ENCODE peak calls at places on chromosome 16, in seven cellular contexts. One of them, this sample, is unnamed.
A peak's percentile ranks its signal among the peaks of the same experiment; 100 is the strongest.

GRCh38 chr16:68951991-68952877 is 108.9 kb downstream of the TANGO6 start:
- DNase-seq in stomach: no peak
- DNase-seq in suprapubic skin: no peak
- DNase-seq in HCT116: peak; percentile 69
- DNase-seq in transverse colon: no peak
- DNase-seq in endothelial cell of umbilical vein: peak; percentile 29
- DNase-seq in vagina: no peak
- DNase-seq in this sample: no peak

GRCh38 chr16:53754938-53755910 is 51.3 kb downstream of the FTO start:
- DNase-seq in stomach: peak; percentile 65
- DNase-seq in suprapubic skin: peak; percentile 76
- DNase-seq in HCT116: no peak
- DNase-seq in transverse colon: peak; percentile 78
- DNase-seq in endothelial cell of umbilical vein: no peak
- DNase-seq in vagina: no peak
- DNase-seq in this sample: no peak

GRCh38 chr16:74019608-74020007 is 277.0 kb upstream of the PSMD7 start:
- DNase-seq in stomach: no peak
- DNase-seq in suprapubic skin: no peak
- DNase-seq in HCT116: no peak
- DNase-seq in transverse colon: no peak
- DNase-seq in endothelial cell of umbilical vein: no peak
- DNase-seq in vagina: no peak
- DNase-seq in this sample: no peak

GRCh38 chr16:8943001-8943763 is 20.5 kb downstream of the USP7 start:
- DNase-seq in stomach: no peak
- DNase-seq in suprapubic skin: no peak
- DNase-seq in HCT116: no peak
- DNase-seq in transverse colon: no peak
- DNase-seq in endothelial cell of umbilical vein: no peak
- DNase-seq in vagina: no peak
- DNase-seq in this sample: no peak

GRCh38 chr16:23131841-23132576 is 17.2 kb downstream of the USP31 start:
- DNase-seq in stomach: no peak
- DNase-seq in suprapubic skin: no peak
- DNase-seq in HCT116: no peak
- DNase-seq in transverse colon: no peak
- DNase-seq in endothelial cell of umbilical vein: peak; percentile 96
- DNase-seq in vagina: no peak
- DNase-seq in this sample: no peak

GRCh38 chr16:77499373-77500285 is 64.8 kb upstream of the ADAMTS18 start:
- DNase-seq in stomach: no peak
- DNase-seq in suprapubic skin: peak; percentile 60
- DNase-seq in HCT116: no peak
- DNase-seq in transverse colon: peak; percentile 8
- DNase-seq in endothelial cell of umbilical vein: peak; percentile 91
- DNase-seq in vagina: no peak
- DNase-seq in this sample: no peak

GRCh38 chr16:51408357-51408756 is 257.3 kb upstream of the SALL1 start:
- DNase-seq in stomach: no peak
- DNase-seq in suprapubic skin: no peak
- DNase-seq in HCT116: no peak
- DNase-seq in transverse colon: no peak
- DNase-seq in endothelial cell of umbilical vein: peak; percentile 3
- DNase-seq in vagina: no peak
- DNase-seq in this sample: no peak

GRCh38 chr16:70156207-70156978 is 17.2 kb upstream of the CLEC18C start:
- DNase-seq in stomach: no peak
- DNase-seq in suprapubic skin: peak; percentile 56
- DNase-seq in HCT116: no peak
- DNase-seq in transverse colon: no peak
- DNase-seq in endothelial cell of umbilical vein: peak; percentile 2
- DNase-seq in vagina: no peak
- DNase-seq in this sample: no peak

GRCh38 chr16:25151996-25152395 is 40.5 kb downstream of the LCMT1 start:
- DNase-seq in stomach: no peak
- DNase-seq in suprapubic skin: no peak
- DNase-seq in HCT116: peak; percentile 87
- DNase-seq in transverse colon: no peak
- DNase-seq in endothelial cell of umbilical vein: no peak
- DNase-seq in vagina: no peak
- DNase-seq in this sample: no peak

GRCh38 chr16:85369741-85370528 is 243.2 kb upstream of the GSE1 start:
- DNase-seq in stomach: peak; percentile 73
- DNase-seq in suprapubic skin: no peak
- DNase-seq in HCT116: no peak
- DNase-seq in transverse colon: peak; percentile 76
- DNase-seq in endothelial cell of umbilical vein: no peak
- DNase-seq in vagina: no peak
- DNase-seq in this sample: no peak

GRCh38 chr16:57462209-57462977 is at the start of gene POLR2C:
- DNase-seq in stomach: peak; percentile 92
- DNase-seq in suprapubic skin: peak; percentile 90
- DNase-seq in HCT116: peak; percentile 72
- DNase-seq in transverse colon: peak; percentile 92
- DNase-seq in endothelial cell of umbilical vein: peak; percentile 87
- DNase-seq in vagina: no peak
- DNase-seq in this sample: peak; percentile 78

GRCh38 chr16:89670496-89671431 is 13.1 kb downstream of the SPATA33 start:
- DNase-seq in stomach: no peak
- DNase-seq in suprapubic skin: no peak
- DNase-seq in HCT116: no peak
- DNase-seq in transverse colon: no peak
- DNase-seq in endothelial cell of umbilical vein: peak; percentile 16
- DNase-seq in vagina: no peak
- DNase-seq in this sample: no peak

GRCh38 chr16:4882633-4883285 is 35.5 kb downstream of the UBN1 start:
- DNase-seq in stomach: peak; percentile 69
- DNase-seq in suprapubic skin: no peak
- DNase-seq in HCT116: peak; percentile 92
- DNase-seq in transverse colon: no peak
- DNase-seq in endothelial cell of umbilical vein: no peak
- DNase-seq in vagina: no peak
- DNase-seq in this sample: peak; percentile 62

GRCh38 chr16:2952679-2953078 is 11.4 kb upstream of the KREMEN2 start:
- DNase-seq in stomach: no peak
- DNase-seq in suprapubic skin: no peak
- DNase-seq in HCT116: no peak
- DNase-seq in transverse colon: no peak
- DNase-seq in endothelial cell of umbilical vein: no peak
- DNase-seq in vagina: no peak
- DNase-seq in this sample: no peak

GRCh38 chr16:20774703-20775362 is 11.0 kb downstream of the ACSM3 start:
- DNase-seq in stomach: peak; percentile 85
- DNase-seq in suprapubic skin: no peak
- DNase-seq in HCT116: peak; percentile 68
- DNase-seq in transverse colon: peak; percentile 68
- DNase-seq in endothelial cell of umbilical vein: peak; percentile 70
- DNase-seq in vagina: no peak
- DNase-seq in this sample: peak; percentile 63

GRCh38 chr16:5581963-5582362 is 484.4 kb upstream of the EEF2KMT start:
- DNase-seq in stomach: no peak
- DNase-seq in suprapubic skin: no peak
- DNase-seq in HCT116: no peak
- DNase-seq in transverse colon: no peak
- DNase-seq in endothelial cell of umbilical vein: no peak
- DNase-seq in vagina: no peak
- DNase-seq in this sample: no peak

GRCh38 chr16:65572156-65572555 is 450.3 kb upstream of the CDH11 start:
- DNase-seq in stomach: no peak
- DNase-seq in suprapubic skin: no peak
- DNase-seq in HCT116: no peak
- DNase-seq in transverse colon: no peak
- DNase-seq in endothelial cell of umbilical vein: peak; percentile 53
- DNase-seq in vagina: no peak
- DNase-seq in this sample: no peak

GRCh38 chr16:68382296-68382718 is 66.0 kb downstream of the SMPD3 start:
- DNase-seq in stomach: peak; percentile 51
- DNase-seq in suprapubic skin: no peak
- DNase-seq in HCT116: no peak
- DNase-seq in transverse colon: peak; percentile 87
- DNase-seq in endothelial cell of umbilical vein: no peak
- DNase-seq in vagina: no peak
- DNase-seq in this sample: no peak

GRCh38 chr16:49487746-49488145 is 114.1 kb downstream of the C16orf78 start:
- DNase-seq in stomach: no peak
- DNase-seq in suprapubic skin: peak; percentile 25
- DNase-seq in HCT116: no peak
- DNase-seq in transverse colon: peak; percentile 6
- DNase-seq in endothelial cell of umbilical vein: no peak
- DNase-seq in vagina: no peak
- DNase-seq in this sample: no peak

GRCh38 chr16:89471225-89471624 is 19.1 kb downstream of the ANKRD11 start:
- DNase-seq in stomach: no peak
- DNase-seq in suprapubic skin: no peak
- DNase-seq in HCT116: no peak
- DNase-seq in transverse colon: no peak
- DNase-seq in endothelial cell of umbilical vein: no peak
- DNase-seq in vagina: no peak
- DNase-seq in this sample: no peak

GRCh38 chr16:65473699-65474098 is 351.8 kb upstream of the CDH11 start:
- DNase-seq in stomach: no peak
- DNase-seq in suprapubic skin: no peak
- DNase-seq in HCT116: no peak
- DNase-seq in transverse colon: no peak
- DNase-seq in endothelial cell of umbilical vein: no peak
- DNase-seq in vagina: no peak
- DNase-seq in this sample: no peak

GRCh38 chr16:3413730-3414379 is 12.8 kb downstream of the ZNF174 start:
- DNase-seq in stomach: no peak
- DNase-seq in suprapubic skin: no peak
- DNase-seq in HCT116: no peak
- DNase-seq in transverse colon: no peak
- DNase-seq in endothelial cell of umbilical vein: no peak
- DNase-seq in vagina: no peak
- DNase-seq in this sample: no peak

GRCh38 chr16:68298907-68299515 is 11.7 kb downstream of the SLC7A6OS start:
- DNase-seq in stomach: peak; percentile 38
- DNase-seq in suprapubic skin: no peak
- DNase-seq in HCT116: no peak
- DNase-seq in transverse colon: no peak
- DNase-seq in endothelial cell of umbilical vein: no peak
- DNase-seq in vagina: no peak
- DNase-seq in this sample: no peak

GRCh38 chr16:31215287-31216115 is 1.4 kb downstream of the PYDC1 start:
- DNase-seq in stomach: peak; percentile 64
- DNase-seq in suprapubic skin: no peak
- DNase-seq in HCT116: peak; percentile 63
- DNase-seq in transverse colon: peak; percentile 66
- DNase-seq in endothelial cell of umbilical vein: peak; percentile 21
- DNase-seq in vagina: no peak
- DNase-seq in this sample: no peak
- TF ChIP-seq POLR2A in stomach: no peak
- TF ChIP-seq POLR2A in suprapubic skin: no peak
- TF ChIP-seq POLR2A in HCT116: peak; percentile 63
- TF ChIP-seq POLR2A in transverse colon: no peak
- TF ChIP-seq POLR2A in endothelial cell of umbilical vein: no peak
- TF ChIP-seq POLR2A in vagina: no peak
- TF ChIP-seq POLR2A in this sample: no peak

DNA sequence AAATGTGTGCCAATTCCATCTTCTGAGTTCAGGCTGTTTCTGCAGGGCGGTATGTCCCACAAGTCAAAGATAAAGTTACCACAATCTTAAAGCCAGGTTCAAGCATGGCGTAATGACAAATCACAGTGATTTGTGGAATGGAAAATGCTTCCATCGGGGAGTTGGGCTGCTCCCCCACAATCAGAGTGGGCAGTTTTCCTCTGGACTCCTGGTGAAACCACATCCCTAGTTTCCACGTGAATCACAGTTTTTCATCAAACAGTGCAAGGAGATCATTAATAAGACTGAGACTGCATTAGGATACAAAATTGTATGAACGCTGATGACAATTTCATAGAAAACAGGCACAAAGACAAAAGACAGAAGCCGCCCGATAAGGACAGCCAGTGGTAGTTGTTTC is 3.5 kb downstream of the LITAF start:
- DNase-seq in stomach: no peak
- DNase-seq in suprapubic skin: no peak
- DNase-seq in HCT116: no peak
- DNase-seq in transverse colon: no peak
- DNase-seq in endothelial cell of umbilical vein: no peak
- DNase-seq in vagina: no peak
- DNase-seq in this sample: no peak
- H3K4me1 ChIP-seq in stomach: peaks cover 77% of the 10 kb centered on the region
- H3K4me1 ChIP-seq in suprapubic skin: peaks cover 46% of the 10 kb centered on the region
- H3K4me1 ChIP-seq in HCT116: peaks cover 28% of the 10 kb centered on the region
- H3K4me1 ChIP-seq in transverse colon: peaks cover 52% of the 10 kb centered on the region
- H3K4me1 ChIP-seq in endothelial cell of umbilical vein: peaks cover 5% of the 10 kb centered on the region
- H3K4me1 ChIP-seq in vagina: peaks cover 64% of the 10 kb centered on the region
- H3K4me1 ChIP-seq in this sample: no peaks in the 10 kb centered on the region

DNA sequence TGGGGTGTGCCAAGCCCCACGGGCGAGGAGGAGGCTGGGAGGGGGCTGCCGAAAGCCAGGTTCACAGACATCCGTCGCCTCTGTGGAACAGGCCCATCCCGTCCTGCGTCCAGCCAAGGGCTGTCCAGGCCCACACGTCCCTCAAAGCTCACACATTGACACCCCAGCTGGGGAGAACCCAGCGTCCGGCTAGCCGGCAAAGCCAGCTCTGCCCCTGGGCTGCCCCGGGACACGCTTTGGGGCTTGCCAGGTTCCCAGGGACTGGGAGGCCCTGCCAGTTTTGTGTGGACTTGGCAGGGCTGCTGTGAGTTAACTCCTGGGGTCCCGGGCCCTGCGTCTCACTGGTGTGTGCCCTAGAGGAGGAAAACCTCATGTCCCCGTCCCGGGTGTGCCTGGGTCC is 6.3 kb downstream of the SOX8 start:
- DNase-seq in stomach: no peak
- DNase-seq in suprapubic skin: no peak
- DNase-seq in HCT116: no peak
- DNase-seq in transverse colon: no peak
- DNase-seq in endothelial cell of umbilical vein: no peak
- DNase-seq in vagina: no peak
- DNase-seq in this sample: no peak
- H3K27me3 ChIP-seq in stomach: peaks cover 86% of the 10 kb centered on the region
- H3K27me3 ChIP-seq in suprapubic skin: peaks cover 81% of the 10 kb centered on the region
- H3K27me3 ChIP-seq in HCT116: no peaks in the 10 kb centered on the region
- H3K27me3 ChIP-seq in transverse colon: peaks cover 40% of the 10 kb centered on the region
- H3K27me3 ChIP-seq in endothelial cell of umbilical vein: peaks cover 2% of the 10 kb centered on the region
- H3K27me3 ChIP-seq in vagina: no peaks in the 10 kb centered on the region
- H3K27me3 ChIP-seq in this sample: peaks cover 2% of the 10 kb centered on the region

DNA sequence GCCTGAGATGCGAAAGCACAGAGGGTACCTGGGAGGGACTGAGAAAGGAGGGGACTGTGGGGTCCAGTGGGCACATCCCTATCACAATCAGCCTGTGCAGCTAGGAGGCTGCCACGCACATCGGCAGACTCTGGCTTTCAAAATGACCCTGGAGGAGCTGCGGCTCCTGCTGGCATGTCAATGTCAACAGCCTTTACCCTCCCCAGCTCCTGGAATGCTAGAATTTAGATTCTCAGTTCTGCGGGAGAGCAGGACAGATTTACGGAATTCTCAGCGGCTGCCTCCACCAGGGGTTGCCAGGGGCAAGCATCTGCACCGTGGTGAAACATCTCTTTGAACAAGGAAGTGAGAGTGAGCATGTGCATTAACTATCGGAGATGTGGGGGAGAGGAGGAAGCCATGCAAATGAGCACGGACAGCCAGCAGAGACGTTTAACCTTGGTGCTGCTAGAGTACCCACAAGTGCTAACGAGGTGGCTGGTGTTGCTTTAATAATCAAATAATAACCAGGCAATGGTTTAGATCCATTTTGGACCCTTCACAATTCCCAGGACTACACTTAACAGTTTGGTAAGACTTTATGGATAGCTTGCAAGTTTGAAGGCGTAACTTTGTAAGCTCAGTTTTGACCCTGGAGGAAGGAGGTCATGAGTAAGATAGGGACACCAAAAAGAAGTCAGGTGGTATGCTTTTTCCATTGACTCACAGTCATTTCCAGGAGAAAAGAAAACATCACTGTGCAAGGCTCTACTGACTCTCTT is 54.1 kb downstream of the XYLT1 start:
- DNase-seq in stomach: no peak
- DNase-seq in suprapubic skin: no peak
- DNase-seq in HCT116: no peak
- DNase-seq in transverse colon: peak; percentile 60
- DNase-seq in endothelial cell of umbilical vein: no peak
- DNase-seq in vagina: no peak
- DNase-seq in this sample: no peak
- TF ChIP-seq POLR2A in stomach: no peak
- TF ChIP-seq POLR2A in suprapubic skin: no peak
- TF ChIP-seq POLR2A in HCT116: no peak
- TF ChIP-seq POLR2A in transverse colon: peak; percentile 16
- TF ChIP-seq POLR2A in endothelial cell of umbilical vein: no peak
- TF ChIP-seq POLR2A in vagina: no peak
- TF ChIP-seq POLR2A in this sample: no peak